ENCODE peak calls at places on chromosomes 7 and 10, in four cellular contexts. One of them, this sample, is unnamed.

GRCh38 chr10:73414230-73414981 is 548 bp upstream of the ANXA7 start:
- DNase-seq in heart right ventricle: no peak
- DNase-seq in left ventricle myocardium inferior: no peak
- DNase-seq in GM23338: peak
- DNase-seq in this sample: no peak

GRCh38 chr10:78350286-78350685 is 316.6 kb downstream of the RPS24 start:
- DNase-seq in left ventricle myocardium inferior: no peak
- DNase-seq in heart right ventricle: no peak
- DNase-seq in GM23338: no peak
- DNase-seq in this sample: no peak

GRCh38 chr10:118729641-118730258 is 25.0 kb downstream of the CACUL1 start:
- DNase-seq in heart right ventricle: no peak
- DNase-seq in left ventricle myocardium inferior: no peak
- DNase-seq in GM23338: no peak
- DNase-seq in this sample: no peak

GRCh38 chr10:89159761-89160160 is 47.4 kb downstream of the CH25H start:
- DNase-seq in GM23338: no peak
- DNase-seq in heart right ventricle: no peak
- DNase-seq in left ventricle myocardium inferior: no peak
- DNase-seq in this sample: no peak

GRCh38 chr7:156666368-156667109 is 26.0 kb downstream of the RNF32 start:
- DNase-seq in heart right ventricle: no peak
- DNase-seq in left ventricle myocardium inferior: no peak
- DNase-seq in GM23338: peak
- DNase-seq in this sample: no peak

GRCh38 chr10:121608669-121609190 is 10.5 kb upstream of the FGFR2 start:
- DNase-seq in left ventricle myocardium inferior: peak
- DNase-seq in GM23338: peak
- DNase-seq in heart right ventricle: no peak
- DNase-seq in this sample: peak

GRCh38 chr10:77036993-77037734 is 600.4 kb downstream of the KCNMA1 start:
- DNase-seq in GM23338: peak
- DNase-seq in left ventricle myocardium inferior: no peak
- DNase-seq in heart right ventricle: no peak
- DNase-seq in this sample: no peak

GRCh38 chr10:101124933-101125332 is 6.2 kb upstream of the TLX1 start:
- DNase-seq in heart right ventricle: no peak
- DNase-seq in GM23338: no peak
- DNase-seq in left ventricle myocardium inferior: no peak
- DNase-seq in this sample: no peak

GRCh38 chr7:5827755-5828154 is 46.3 kb upstream of the RNF216 start:
- DNase-seq in GM23338: peak
- DNase-seq in heart right ventricle: no peak
- DNase-seq in left ventricle myocardium inferior: no peak
- DNase-seq in this sample: peak

GRCh38 chr7:151783958-151784575 is 92.8 kb downstream of the PRKAG2 start:
- DNase-seq in GM23338: no peak
- DNase-seq in heart right ventricle: no peak
- DNase-seq in left ventricle myocardium inferior: no peak
- DNase-seq in this sample: no peak

GRCh38 chr7:151781161-151781845 is 95.6 kb downstream of the PRKAG2 start:
- DNase-seq in heart right ventricle: no peak
- DNase-seq in GM23338: no peak
- DNase-seq in left ventricle myocardium inferior: peak
- DNase-seq in this sample: no peak

GRCh38 chr7:151780626-151781025 is 96.3 kb downstream of the PRKAG2 start:
- DNase-seq in heart right ventricle: no peak
- DNase-seq in left ventricle myocardium inferior: no peak
- DNase-seq in GM23338: no peak
- DNase-seq in this sample: no peak

GRCh38 chr7:151784843-151785680 is 91.9 kb downstream of the PRKAG2 start:
- DNase-seq in left ventricle myocardium inferior: no peak
- DNase-seq in heart right ventricle: no peak
- DNase-seq in GM23338: no peak
- DNase-seq in this sample: no peak

GRCh38 chr7:151782598-151783448 is 94.1 kb downstream of the PRKAG2 start:
- DNase-seq in left ventricle myocardium inferior: peak
- DNase-seq in heart right ventricle: peak
- DNase-seq in GM23338: peak
- DNase-seq in this sample: peak
- H3K4me3 ChIP-seq in left ventricle myocardium inferior: peak
- H3K4me3 ChIP-seq in heart right ventricle: peak
- H3K4me3 ChIP-seq in GM23338: peak
- H3K4me3 ChIP-seq in this sample: no peak

GRCh38 chr10:104326991-104327610 is 11.2 kb downstream of the ITPRIP start:
- DNase-seq in heart right ventricle: no peak
- DNase-seq in left ventricle myocardium inferior: no peak
- DNase-seq in GM23338: no peak
- DNase-seq in this sample: no peak
- H3K27ac ChIP-seq in heart right ventricle: peak
- H3K27ac ChIP-seq in left ventricle myocardium inferior: peak
- H3K27ac ChIP-seq in GM23338: no peak
- H3K27ac ChIP-seq in this sample: peak

DNA sequence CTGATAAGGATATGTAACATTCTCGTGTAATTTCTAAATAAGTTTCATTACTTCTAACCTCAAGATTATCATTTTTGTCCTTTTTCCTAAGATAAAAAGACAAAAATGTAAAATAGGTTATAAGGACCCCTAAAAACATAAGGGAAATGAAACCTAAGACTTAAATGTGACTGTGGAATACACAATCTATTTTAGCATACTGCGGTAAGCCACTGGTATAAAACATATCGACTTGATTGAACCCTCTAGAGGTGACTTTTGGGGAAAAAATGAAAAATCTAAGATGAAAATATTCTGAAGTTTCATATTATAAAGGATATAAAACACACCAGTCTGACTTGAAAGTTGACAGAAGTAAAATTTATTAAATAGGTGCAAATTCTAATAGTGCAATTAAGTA is 1.9 kb downstream of the NAMPT start:
- DNase-seq in left ventricle myocardium inferior: no peak
- DNase-seq in GM23338: no peak
- DNase-seq in heart right ventricle: no peak
- DNase-seq in this sample: no peak
- H3K4me3 ChIP-seq in left ventricle myocardium inferior: peak
- H3K4me3 ChIP-seq in GM23338: peak
- H3K4me3 ChIP-seq in heart right ventricle: peak
- H3K4me3 ChIP-seq in this sample: peak

GRCh38 chr10:8334631-8335030 is 280.1 kb downstream of the GATA3 start:
- DNase-seq in left ventricle myocardium inferior: no peak
- DNase-seq in GM23338: no peak
- DNase-seq in heart right ventricle: no peak
- DNase-seq in this sample: no peak

GRCh38 chr10:8332730-8333111 is 278.2 kb downstream of the GATA3 start:
- DNase-seq in heart right ventricle: no peak
- DNase-seq in GM23338: no peak
- DNase-seq in left ventricle myocardium inferior: no peak
- DNase-seq in this sample: no peak

GRCh38 chr10:8331387-8331786 is 276.9 kb downstream of the GATA3 start:
- DNase-seq in heart right ventricle: no peak
- DNase-seq in GM23338: no peak
- DNase-seq in left ventricle myocardium inferior: no peak
- DNase-seq in this sample: no peak

GRCh38 chr10:8336629-8337331 is 282.3 kb downstream of the GATA3 start:
- DNase-seq in left ventricle myocardium inferior: no peak
- DNase-seq in GM23338: no peak
- DNase-seq in heart right ventricle: no peak
- DNase-seq in this sample: no peak

GRCh38 chr10:8331896-8332729 is 277.6 kb downstream of the GATA3 start:
- DNase-seq in left ventricle myocardium inferior: peak
- DNase-seq in GM23338: peak
- DNase-seq in heart right ventricle: peak
- DNase-seq in this sample: peak
- H3K27ac ChIP-seq in left ventricle myocardium inferior: no peak
- H3K27ac ChIP-seq in GM23338: no peak
- H3K27ac ChIP-seq in heart right ventricle: peak
- H3K27ac ChIP-seq in this sample: no peak

GRCh38 chr7:152459724-152460251 is 24.0 kb upstream of the KMT2C start:
- DNase-seq in heart right ventricle: peak
- DNase-seq in left ventricle myocardium inferior: peak
- DNase-seq in GM23338: no peak
- DNase-seq in this sample: no peak
- H3K4me3 ChIP-seq in heart right ventricle: no peak
- H3K4me3 ChIP-seq in left ventricle myocardium inferior: no peak
- H3K4me3 ChIP-seq in GM23338: no peak
- H3K4me3 ChIP-seq in this sample: no peak

DNA sequence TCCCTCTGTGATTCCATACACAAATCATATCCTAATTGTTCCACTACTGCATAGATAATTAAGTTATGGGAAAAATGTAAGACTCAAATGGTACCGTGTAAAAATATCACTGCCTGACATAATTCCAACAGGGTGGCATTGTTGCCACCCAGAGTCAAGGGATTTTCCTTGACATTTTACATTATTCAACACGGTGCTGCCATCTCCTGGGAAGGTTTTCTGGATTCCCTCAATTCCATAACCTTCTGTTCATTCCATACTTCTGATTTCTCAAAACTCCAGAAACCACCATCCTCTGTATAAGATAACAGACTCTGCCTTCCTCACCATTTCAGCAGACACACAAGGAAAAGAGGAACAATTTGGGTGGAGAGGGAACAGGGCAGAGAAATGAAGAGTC is 495.9 kb downstream of the XPNPEP1 start:
- DNase-seq in heart right ventricle: no peak
- DNase-seq in left ventricle myocardium inferior: no peak
- DNase-seq in GM23338: no peak
- DNase-seq in this sample: no peak
- H3K27ac ChIP-seq in heart right ventricle: no peak
- H3K27ac ChIP-seq in left ventricle myocardium inferior: no peak
- H3K27ac ChIP-seq in GM23338: no peak
- H3K27ac ChIP-seq in this sample: no peak

GRCh38 chr10:133306941-133307379 is 1.7 kb downstream of the TUBGCP2 start:
- DNase-seq in left ventricle myocardium inferior: no peak
- DNase-seq in GM23338: no peak
- DNase-seq in heart right ventricle: no peak
- DNase-seq in this sample: peak
- H3K4me3 ChIP-seq in left ventricle myocardium inferior: peak
- H3K4me3 ChIP-seq in GM23338: no peak
- H3K4me3 ChIP-seq in heart right ventricle: no peak
- H3K4me3 ChIP-seq in this sample: no peak

GRCh38 chr10:97643586-97643985 is 3.1 kb downstream of the PI4K2A start:
- DNase-seq in heart right ventricle: no peak
- DNase-seq in GM23338: no peak
- DNase-seq in left ventricle myocardium inferior: no peak
- DNase-seq in this sample: no peak

GRCh38 chr10:97644961-97645360 is 4.5 kb downstream of the PI4K2A start:
- DNase-seq in left ventricle myocardium inferior: no peak
- DNase-seq in heart right ventricle: no peak
- DNase-seq in GM23338: no peak
- DNase-seq in this sample: no peak

GRCh38 chr10:97651773-97652172 is 11.3 kb downstream of the PI4K2A start:
- DNase-seq in left ventricle myocardium inferior: no peak
- DNase-seq in heart right ventricle: no peak
- DNase-seq in GM23338: no peak
- DNase-seq in this sample: no peak

GRCh38 chr10:97648557-97649404 is 8.3 kb downstream of the PI4K2A start:
- DNase-seq in left ventricle myocardium inferior: no peak
- DNase-seq in GM23338: peak
- DNase-seq in heart right ventricle: peak
- DNase-seq in this sample: no peak

DNA sequence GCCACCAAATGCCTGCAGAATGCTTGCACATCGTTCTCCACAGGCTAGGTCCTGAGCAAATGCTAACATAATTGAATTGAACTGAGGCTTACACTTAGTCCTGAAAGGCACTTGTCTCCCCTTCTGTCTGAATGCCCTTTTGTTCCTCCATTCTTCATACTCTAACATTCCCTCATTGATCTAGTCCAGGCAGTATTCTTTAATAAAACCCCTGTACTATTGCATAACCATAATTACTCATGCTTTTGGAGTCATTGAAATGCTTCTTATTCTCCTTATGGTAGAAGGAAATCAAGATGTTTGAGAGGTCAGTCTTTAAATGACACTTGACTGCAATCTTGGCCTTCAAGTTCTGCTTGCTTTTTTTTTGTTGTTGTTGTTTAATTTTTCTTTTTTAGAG is 7.1 kb downstream of the PI4K2A start:
- DNase-seq in left ventricle myocardium inferior: no peak
- DNase-seq in GM23338: no peak
- DNase-seq in heart right ventricle: no peak
- DNase-seq in this sample: no peak
- H3K27ac ChIP-seq in left ventricle myocardium inferior: peak
- H3K27ac ChIP-seq in GM23338: no peak
- H3K27ac ChIP-seq in heart right ventricle: peak
- H3K27ac ChIP-seq in this sample: no peak

This sample was measured in right cardiac atrium.